ENCODE peak calls at places on chromosomes 11 and 22, in six cellular contexts. Y, K, V, A, Z and J are unnamed samples.

GRCh38 chr22:47053013-47053864 is 290.8 kb downstream of the TBC1D22A start:
- DNase-seq in Y (no peak), K (no peak), V (no peak), A (peak), Z (no peak), J (no peak)

GRCh38 chr11:12900496-12900895 is 108.6 kb upstream of the RASSF10 start:
- DNase-seq in Y (no peak), K (peak), V (no peak), A (no peak), Z (no peak), J (peak)

GRCh38 chr11:63511349-63511748 is 5.5 kb downstream of the LGALS12 start:
- DNase-seq in Y (no peak), K (no peak), V (no peak), A (no peak), Z (no peak), J (no peak)

GRCh38 chr11:77071671-77072605 is 5.2 kb downstream of the CAPN5 start:
- DNase-seq in Y (no peak), K (no peak), V (no peak), A (no peak), Z (no peak), J (no peak)

GRCh38 chr11:134758342-134758931 is 346.4 kb upstream of the B3GAT1 start:
- DNase-seq in Y (no peak), K (no peak), V (no peak), A (no peak), Z (no peak), J (no peak)

GRCh38 chr11:31702966-31703365 is 108.2 kb downstream of the PAX6 start:
- DNase-seq in Y (no peak), K (no peak), V (no peak), A (no peak), Z (no peak), J (no peak)

GRCh38 chr11:45238724-45239123 is 47.4 kb downstream of the SYT13 start:
- DNase-seq in Y (no peak), K (no peak), V (no peak), A (no peak), Z (no peak), J (no peak)

GRCh38 chr22:44848296-44848741 is 95.9 kb downstream of the ARHGAP8 start:
- DNase-seq in Y (no peak), K (no peak), V (no peak), A (no peak), Z (no peak), J (no peak)

GRCh38 chr11:66032962-66033735 is 6.9 kb upstream of the CATSPER1 start:
- DNase-seq in Y (no peak), K (no peak), V (no peak), A (no peak), Z (no peak), J (no peak)

GRCh38 chr11:119560291-119560690 is 137.3 kb upstream of the THY1 start:
- DNase-seq in Y (no peak), K (no peak), V (no peak), A (no peak), Z (no peak), J (no peak)

GRCh38 chr11:38256436-38256835 is 1658.4 kb upstream of the RAG2 start:
- DNase-seq in Y (no peak), K (no peak), V (no peak), A (no peak), Z (no peak), J (no peak)